ENCODE peak calls at places on chromosomes 2 and 18, in eight cellular contexts. M is dorsolateral prefrontal cortex, Q is lower lobe of right lung, V is SK-N-SH, Y is choroid plexus epithelial cell, F is AG09309, P is left lung, U is ovary. K is an unnamed sample.

GRCh38 chr2:105929506-105929905 is 184.8 kb downstream of the NCK2 start:
- DNase-seq in M (no peak), Q (no peak), V (peak), Y (peak), F (no peak), P (no peak), U (no peak), K (no peak)

GRCh38 chr2:236646871-236647270 is 77.2 kb downstream of the ACKR3 start:
- DNase-seq in M (no peak), Q (no peak), V (no peak), Y (no peak), F (no peak), P (no peak), U (no peak), K (peak)

GRCh38 chr2:16739778-16740581 is 74.3 kb upstream of the CYRIA start:
- DNase-seq in M (no peak), Q (no peak), V (no peak), Y (no peak), F (no peak), P (peak), U (no peak), K (no peak)

GRCh38 chr18:49849331-49850217 is 36.2 kb upstream of the ACAA2 start:
- DNase-seq in M (no peak), Q (peak), V (no peak), Y (peak), F (peak), P (peak), U (no peak), K (no peak)

GRCh38 chr2:18927525-18928232 is 338.3 kb upstream of the NT5C1B start:
- DNase-seq in M (no peak), Q (no peak), V (no peak), Y (peak), F (no peak), P (no peak), U (no peak), K (no peak)

GRCh38 chr2:98704499-98705332 is 26.2 kb downstream of the MGAT4A start:
- DNase-seq in M (no peak), Q (no peak), V (no peak), Y (no peak), F (no peak), P (no peak), U (no peak), K (no peak)

GRCh38 chr2:147495741-147496140 is 349.1 kb upstream of the ACVR2A start:
- DNase-seq in M (no peak), Q (no peak), V (no peak), Y (no peak), F (no peak), P (no peak), U (no peak), K (no peak)

GRCh38 chr2:226983891-226984290 is 148.0 kb downstream of the RHBDD1 start:
- DNase-seq in M (no peak), Q (no peak), V (no peak), Y (no peak), F (no peak), P (no peak), U (no peak), K (no peak)

GRCh38 chr2:173076557-173077345 is 1.1 kb downstream of the MAP3K20 start:
- DNase-seq in M (no peak), Q (peak), V (peak), Y (peak), F (no peak), P (peak), U (peak), K (peak)

GRCh38 chr18:58316943-58317342 is 272.9 kb downstream of the NEDD4L start:
- DNase-seq in M (no peak), Q (no peak), V (no peak), Y (peak), F (no peak), P (no peak), U (no peak), K (no peak)

GRCh38 chr2:143553261-143553660 is 424.0 kb downstream of the ARHGAP15 start:
- DNase-seq in M (no peak), Q (no peak), V (no peak), Y (no peak), F (no peak), P (no peak), U (no peak), K (no peak)

GRCh38 chr2:18520605-18521031 is 39.8 kb downstream of the RDH14 start:
- DNase-seq in M (peak), Q (peak), V (peak), Y (peak), F (peak), P (peak), U (peak), K (peak)

GRCh38 chr2:136381722-136382633 is 264.0 kb upstream of the CXCR4 start:
- DNase-seq in M (no peak), Q (peak), V (no peak), Y (no peak), F (no peak), P (no peak), U (no peak), K (no peak)

GRCh38 chr2:225457462-225457861 is 58.0 kb downstream of the NYAP2 start:
- DNase-seq in M (no peak), Q (no peak), V (no peak), Y (peak), F (no peak), P (no peak), U (no peak), K (no peak)

GRCh38 chr2:236628981-236629605 is 59.5 kb downstream of the ACKR3 start:
- DNase-seq in M (no peak), Q (no peak), V (no peak), Y (no peak), F (no peak), P (no peak), U (no peak), K (peak)

GRCh38 chr2:53442783-53443182 is 324.8 kb upstream of the CHAC2 start:
- DNase-seq in M (no peak), Q (no peak), V (no peak), Y (no peak), F (no peak), P (peak), U (no peak), K (no peak)

GRCh38 chr2:29562319-29562718 is 359.1 kb downstream of the ALK start:
- DNase-seq in M (no peak), Q (no peak), V (peak), Y (no peak), F (no peak), P (no peak), U (no peak), K (no peak)

GRCh38 chr2:9975805-9976447 is 24.4 kb downstream of the GRHL1 start:
- DNase-seq in M (no peak), Q (no peak), V (no peak), Y (peak), F (peak), P (no peak), U (no peak), K (no peak)

GRCh38 chr2:58620127-58620526 is 379.0 kb upstream of the FANCL start:
- DNase-seq in M (no peak), Q (no peak), V (no peak), Y (peak), F (no peak), P (no peak), U (no peak), K (no peak)

GRCh38 chr2:139271149-139271548 is 491.0 kb upstream of the NXPH2 start:
- DNase-seq in M (no peak), Q (no peak), V (no peak), Y (no peak), F (no peak), P (no peak), U (no peak), K (no peak)

GRCh38 chr2:206442516-206442853 is 847 bp upstream of the ADAM23 start:
- DNase-seq in M (no peak), Q (no peak), V (no peak), Y (no peak), F (no peak), P (no peak), U (no peak), K (no peak)
- H3K4me3 ChIP-seq in M (peak), Q (peak), V (peak), Y (peak), F (peak), P (no peak), U (no peak), K (peak)

DNA sequence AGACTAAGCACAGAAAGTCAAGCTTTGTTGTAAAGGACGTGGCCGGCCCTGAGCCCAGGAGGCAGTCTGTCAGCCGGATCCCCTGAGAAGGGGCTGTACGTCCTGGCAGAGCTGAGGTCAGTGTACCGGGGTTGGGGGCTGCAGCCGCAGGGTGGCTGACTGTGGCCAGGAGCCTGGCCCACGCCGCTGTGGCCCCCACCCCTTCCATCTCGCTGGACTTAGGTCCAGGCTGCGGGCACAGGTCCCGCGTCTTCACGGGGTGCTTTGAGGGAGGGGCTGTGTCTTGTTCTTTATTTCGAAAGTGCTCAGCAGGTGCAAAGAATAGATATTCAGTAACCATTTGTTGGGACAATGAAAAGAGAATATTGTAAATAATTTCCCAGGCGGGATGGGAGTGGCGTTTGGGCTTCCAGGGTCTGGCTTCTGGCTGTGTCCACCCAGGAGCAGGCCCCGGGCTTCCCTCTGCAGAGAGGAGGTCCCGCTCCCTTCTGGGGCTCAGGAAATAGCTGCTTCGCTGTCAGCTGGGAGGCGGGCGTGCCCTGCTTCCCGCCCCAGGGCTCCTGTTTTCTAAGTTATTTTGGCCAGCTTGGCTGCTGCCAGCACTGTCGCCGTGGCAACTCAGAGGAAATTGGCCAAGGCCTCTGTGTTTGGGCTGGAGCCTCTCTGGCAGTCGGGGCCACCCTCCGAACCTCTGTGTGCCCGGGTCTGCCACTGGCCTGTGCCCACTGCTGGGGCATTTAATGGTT is 7.4 kb downstream of the NFATC1 start:
- DNase-seq in M (peak), Q (peak), V (no peak), Y (no peak), F (no peak), P (peak), U (peak), K (peak)
- H3K4me3 ChIP-seq in M (peak), Q (peak), V (no peak), Y (no peak), F (no peak), P (no peak), U (no peak), K (no peak)

DNA sequence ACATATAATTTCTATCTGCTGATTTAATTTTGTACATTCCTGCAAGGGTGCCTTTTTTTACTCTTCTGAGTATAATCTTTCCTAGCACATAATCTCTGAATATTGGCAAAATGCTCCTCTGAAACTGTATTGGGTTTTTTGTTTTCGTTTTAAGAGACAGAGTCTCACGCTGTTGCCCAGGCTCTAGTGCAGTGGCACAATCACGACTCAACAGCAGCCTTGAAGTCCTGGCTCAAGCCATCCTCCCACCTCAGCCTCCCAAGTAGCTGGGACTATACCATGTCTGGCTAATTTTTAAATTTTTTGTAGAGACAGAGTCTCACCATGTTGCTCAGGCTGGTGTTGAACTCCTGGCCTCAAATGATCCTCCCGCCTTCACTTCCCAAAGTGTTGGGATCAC is 104.9 kb downstream of the SPTBN1 start:
- DNase-seq in M (no peak), Q (no peak), V (no peak), Y (no peak), F (no peak), P (no peak), U (no peak), K (no peak)
- H3K4me3 ChIP-seq in M (peak), Q (peak), V (peak), Y (peak), F (no peak), P (peak), U (no peak), K (no peak)

DNA sequence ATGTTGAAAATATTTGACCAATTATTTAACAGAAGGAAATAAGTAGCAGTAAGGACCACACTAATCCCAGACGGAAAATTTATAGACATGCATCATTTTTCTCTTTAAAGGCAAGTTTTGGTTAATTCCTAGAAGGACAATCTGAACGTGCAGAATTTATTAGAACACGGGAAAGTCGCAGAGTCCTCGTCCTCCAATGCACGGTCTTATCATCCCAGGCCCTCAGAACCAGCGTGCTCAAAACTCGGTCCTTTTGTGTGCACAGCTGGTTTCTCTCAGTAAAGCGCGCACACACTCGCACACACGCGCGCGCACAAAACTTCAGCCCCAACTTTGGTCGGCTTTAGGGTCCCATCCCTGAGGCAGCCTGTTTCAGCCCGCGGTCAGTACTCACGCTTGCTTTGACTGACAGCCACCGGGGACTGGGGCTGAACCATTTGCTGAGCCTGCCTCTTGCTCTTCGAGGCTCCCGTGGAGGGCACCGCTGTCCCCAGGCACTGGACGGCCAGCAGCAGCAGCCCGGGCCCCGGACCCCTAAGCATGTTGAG is 533 bp downstream of the FN1 start:
- DNase-seq in M (no peak), Q (peak), V (no peak), Y (no peak), F (no peak), P (peak), U (no peak), K (no peak)
- H3K4me3 ChIP-seq in M (peak), Q (peak), V (peak), Y (peak), F (peak), P (peak), U (peak), K (peak)

GRCh38 chr2:219545610-219546352 is 2.0 kb downstream of the TMEM198 start:
- DNase-seq in M (no peak), Q (no peak), V (no peak), Y (no peak), F (no peak), P (peak), U (peak), K (no peak)

GRCh38 chr2:219543596-219544358 is at the start of the genes CHPF and TMEM198:
- DNase-seq in M (peak), Q (peak), V (peak), Y (peak), F (peak), P (peak), U (peak), K (peak)

GRCh38 chr2:219542931-219543595 is 546 bp downstream of the CHPF start:
- DNase-seq in M (no peak), Q (no peak), V (peak), Y (peak), F (no peak), P (no peak), U (peak), K (no peak)

GRCh38 chr2:219541611-219542180 is 1.9 kb downstream of the CHPF start:
- DNase-seq in M (peak), Q (peak), V (peak), Y (peak), F (no peak), P (peak), U (peak), K (peak)

DNA sequence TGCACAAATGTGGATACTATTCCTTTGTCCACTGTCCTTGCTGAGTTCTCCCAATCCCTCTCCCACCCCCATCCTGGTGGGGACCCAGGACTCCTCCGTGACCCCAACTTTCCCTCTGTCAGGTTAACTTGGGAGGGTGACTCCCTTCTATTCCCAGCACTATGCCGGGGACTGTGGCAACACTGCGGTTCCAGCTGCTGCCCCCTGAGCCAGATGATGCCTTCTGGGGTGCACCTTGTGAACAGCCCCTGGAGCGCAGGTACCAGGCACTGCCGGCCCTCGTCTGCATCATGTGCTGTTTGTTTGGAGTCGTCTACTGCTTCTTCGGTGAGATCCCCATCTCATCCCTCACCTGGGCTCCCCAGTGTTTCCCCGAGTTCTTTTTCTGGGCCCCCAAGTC is 739 bp downstream of the TMEM198 start:
- DNase-seq in M (no peak), Q (no peak), V (no peak), Y (no peak), F (no peak), P (peak), U (no peak), K (no peak)
- H3K4me3 ChIP-seq in M (peak), Q (peak), V (peak), Y (peak), F (peak), P (peak), U (peak), K (no peak)

DNA sequence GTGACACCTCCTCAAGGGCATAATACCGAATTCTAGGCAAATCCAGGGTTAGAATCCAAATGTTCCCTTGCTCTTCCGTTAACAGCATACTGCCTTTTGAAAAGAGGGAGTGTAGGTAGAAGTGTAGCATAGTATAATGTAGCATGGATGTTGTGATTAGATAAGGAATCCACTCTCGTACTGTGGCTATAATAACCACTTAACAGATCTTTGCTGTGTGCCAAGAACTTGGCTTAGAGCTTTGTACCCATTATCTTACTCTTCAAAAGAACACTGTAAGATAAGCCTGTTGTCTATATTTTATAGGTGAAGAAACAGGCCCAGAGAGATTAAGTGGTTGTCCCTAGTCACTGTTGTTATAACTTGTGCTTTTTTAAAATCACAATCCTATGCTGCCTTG is 24.2 kb downstream of the WDR75 start:
- DNase-seq in M (no peak), Q (no peak), V (no peak), Y (no peak), F (no peak), P (no peak), U (no peak), K (no peak)
- H3K4me3 ChIP-seq in M (no peak), Q (no peak), V (no peak), Y (no peak), F (no peak), P (no peak), U (no peak), K (no peak)

GRCh38 chr18:22173928-22174301 is 4.5 kb downstream of the GATA6 start:
- DNase-seq in M (no peak), Q (no peak), V (no peak), Y (no peak), F (no peak), P (no peak), U (peak), K (no peak)

GRCh38 chr18:22171839-22172582 is 2.6 kb downstream of the GATA6 start:
- DNase-seq in M (no peak), Q (peak), V (no peak), Y (no peak), F (no peak), P (no peak), U (peak), K (no peak)

GRCh38 chr18:22171263-22171838 is 2.0 kb downstream of the GATA6 start:
- DNase-seq in M (no peak), Q (no peak), V (no peak), Y (no peak), F (no peak), P (no peak), U (peak), K (no peak)

GRCh38 chr18:22173221-22173927 is 4.0 kb downstream of the GATA6 start:
- DNase-seq in M (no peak), Q (no peak), V (no peak), Y (no peak), F (no peak), P (no peak), U (peak), K (no peak)

DNA sequence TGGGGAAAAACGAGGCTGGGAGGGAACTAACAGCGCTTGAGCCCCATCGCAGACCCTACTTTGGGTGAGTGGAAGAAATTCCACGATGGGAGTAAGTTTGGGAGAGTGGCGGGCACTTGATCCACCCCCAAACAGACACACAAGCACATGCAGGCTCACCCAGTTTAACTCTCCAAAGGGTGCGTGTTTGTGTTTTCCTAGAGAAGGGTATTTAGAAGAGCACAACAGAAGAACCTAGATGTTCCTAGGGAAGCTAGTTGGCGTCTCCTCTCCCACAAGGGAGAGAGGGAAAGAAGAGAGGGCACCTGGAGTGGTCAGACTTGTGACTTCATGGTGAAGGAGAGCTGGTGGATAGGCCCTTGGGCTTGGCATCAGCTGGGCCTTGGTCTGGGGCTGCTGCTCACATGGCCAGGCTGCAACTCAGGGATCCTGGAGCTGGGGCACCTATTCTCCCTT is 3.2 kb downstream of the GATA6 start:
- DNase-seq in M (no peak), Q (peak), V (no peak), Y (no peak), F (no peak), P (no peak), U (peak), K (no peak)
- H3K4me3 ChIP-seq in M (no peak), Q (peak), V (no peak), Y (peak), F (peak), P (peak), U (peak), K (peak)

GRCh38 chr18:65754121-65754520 is 3.3 kb downstream of the CDH7 start:
- DNase-seq in M (no peak), Q (no peak), V (no peak), Y (peak), F (no peak), P (no peak), U (no peak), K (no peak)
- H3K4me3 ChIP-seq in M (no peak), Q (no peak), V (no peak), Y (no peak), F (no peak), P (no peak), U (no peak), K (no peak)

K was measured in aorta.